ENCODE peak calls at places on chromosome 18, in four cellular contexts. B is GM12891, X is K562, T is GM12878. A is an unnamed sample.

GRCh38 chr18:78902795-78903435 is 76.7 kb upstream of the SALL3 start:
- DNase-seq in B (no peak), X (no peak), T (no peak), A (no peak)

GRCh38 chr18:77032121-77032758 is 100.3 kb downstream of the MBP start:
- DNase-seq in B (no peak), X (no peak), T (no peak), A (no peak)

GRCh38 chr18:9719421-9719981 is 11.4 kb downstream of the RAB31 start:
- DNase-seq in B (no peak), X (no peak), T (no peak), A (no peak)

GRCh38 chr18:56727399-56727798 is 76.2 kb downstream of the WDR7 start:
- DNase-seq in B (no peak), X (no peak), T (no peak), A (no peak)

GRCh38 chr18:32349728-32350395 is 120.8 kb downstream of the GAREM1 start:
- DNase-seq in B (no peak), X (no peak), T (no peak), A (no peak)

GRCh38 chr18:55078289-55078916 is 119.1 kb upstream of the CCDC68 start:
- DNase-seq in B (no peak), X (no peak), T (no peak), A (no peak)

GRCh38 chr18:26383454-26384270 is 157.4 kb downstream of the TAF4B start:
- DNase-seq in B (no peak), X (peak; percentile 50), T (peak; percentile 15), A (peak; percentile 41)

GRCh38 chr18:34947711-34948125 is 93.5 kb upstream of the MAPRE2 start:
- DNase-seq in B (no peak), X (no peak), T (no peak), A (no peak)

DNA sequence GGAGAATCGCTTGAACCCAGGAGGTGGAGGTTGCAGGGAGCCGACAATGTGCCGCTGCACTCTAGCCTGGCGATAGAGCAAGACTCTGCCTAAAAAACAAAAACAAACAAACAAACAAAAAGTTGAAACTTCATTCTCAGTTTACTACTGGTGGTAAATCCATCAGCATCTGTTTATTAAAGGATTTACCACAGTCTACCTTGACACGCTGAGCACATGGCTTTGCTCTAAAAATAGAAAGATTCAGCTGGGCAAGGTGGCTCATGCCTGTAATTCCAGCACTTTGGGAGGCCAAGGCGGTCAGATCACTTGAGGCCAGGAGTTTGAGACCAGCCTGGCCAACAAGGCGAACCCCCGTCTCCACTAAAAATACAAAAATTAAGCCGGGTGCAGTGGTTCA is 201.3 kb downstream of the TGIF1 start:
- DNase-seq in B (no peak), X (no peak), T (no peak), A (no peak)
- TF ChIP-seq SPI1 in B (no peak), X (no peak), T (no peak), A (no peak)

DNA sequence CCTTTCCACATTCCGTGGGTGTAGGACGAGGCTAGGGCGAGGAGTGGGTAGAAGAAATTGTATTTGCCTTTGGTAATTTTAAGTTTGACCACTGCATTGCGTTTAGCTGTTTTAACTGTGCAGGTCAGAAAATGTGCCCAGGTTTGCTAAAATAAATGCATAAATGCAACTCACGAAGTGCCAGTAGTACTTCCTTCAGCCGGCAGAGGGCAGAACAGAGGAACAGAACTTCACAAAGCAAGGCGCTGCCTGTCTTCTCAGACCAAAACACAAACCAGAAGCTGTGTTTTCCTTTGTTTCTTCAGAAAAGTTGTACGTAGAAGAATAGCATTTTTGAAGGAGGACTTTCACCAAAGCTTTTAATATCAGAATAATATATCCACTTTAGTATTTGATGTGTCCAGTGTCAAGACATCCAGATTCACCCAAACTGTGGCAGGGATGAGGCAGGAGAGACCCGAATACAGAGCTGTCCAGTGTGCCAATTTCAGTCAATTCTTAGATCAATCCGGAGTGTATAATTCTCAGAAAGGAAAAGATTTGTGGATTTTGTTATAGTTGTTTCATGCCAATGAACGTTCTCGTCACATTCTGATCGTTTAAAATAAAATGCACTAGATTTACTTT is 348.6 kb downstream of the DLGAP1 start:
- DNase-seq in B (peak; percentile 7), X (peak; percentile 48), T (no peak), A (peak; percentile 55)
- TF ChIP-seq SPI1 in B (no peak), X (no peak), T (no peak), A (no peak)

GRCh38 chr18:73724908-73725307 is 422.7 kb downstream of the FBXO15 start:
- DNase-seq in B (no peak), X (no peak), T (no peak), A (no peak)
- TF ChIP-seq SPI1 in B (no peak), X (no peak), T (no peak), A (no peak)

DNA sequence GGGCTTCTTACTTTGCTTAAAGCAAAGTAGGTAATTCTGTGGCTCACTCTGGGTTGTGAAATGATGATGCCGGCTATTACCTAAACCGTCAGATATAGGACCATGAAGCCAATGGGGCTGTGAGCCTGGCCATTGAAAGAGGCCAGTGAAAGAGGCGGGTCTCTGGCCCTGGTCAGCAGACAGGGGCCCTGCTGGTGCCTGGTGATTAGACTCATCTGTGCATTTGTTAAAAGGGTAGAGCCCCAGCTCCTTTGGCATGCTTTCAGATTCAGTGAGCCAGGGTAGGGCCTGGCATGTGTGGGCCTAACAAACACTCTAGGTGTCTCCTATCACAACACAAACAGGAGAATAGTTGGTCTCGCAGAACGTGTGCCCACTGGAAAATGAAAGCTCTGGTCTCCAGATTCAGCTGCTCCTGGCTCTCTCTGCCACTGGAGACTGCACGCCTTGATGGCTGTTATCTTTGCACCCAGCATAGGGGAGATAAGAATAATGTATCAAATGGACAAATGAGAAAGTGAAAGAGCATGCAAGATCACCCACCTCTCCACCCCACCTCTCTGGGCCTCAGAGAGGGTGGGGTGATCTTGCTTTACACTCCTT is 6.9 kb downstream of the LRRC30 start:
- DNase-seq in B (no peak), X (no peak), T (no peak), A (no peak)
- TF ChIP-seq SPI1 in B (no peak), X (no peak), T (no peak), A (no peak)

DNA sequence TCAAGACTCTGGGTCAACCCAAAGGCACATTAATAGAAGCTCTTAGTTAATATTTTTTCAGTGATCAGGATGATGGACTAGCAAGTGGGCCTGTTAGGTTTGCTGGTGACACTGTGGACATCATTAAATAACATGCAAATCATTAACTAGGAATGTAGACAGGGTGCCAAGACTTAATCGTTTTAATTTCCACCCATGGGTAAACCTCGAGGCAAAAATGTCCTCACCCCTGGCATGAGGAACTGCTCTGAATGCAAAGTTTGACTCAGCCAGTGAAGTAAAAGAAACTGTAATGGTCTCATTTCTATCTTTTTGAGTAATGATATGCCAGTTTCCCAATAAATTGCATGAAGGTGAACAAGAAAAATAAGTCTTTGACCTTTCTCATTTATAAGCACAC is 152.6 kb upstream of the MEX3C start:
- DNase-seq in B (no peak), X (no peak), T (no peak), A (no peak)
- TF ChIP-seq SPI1 in B (no peak), X (no peak), T (no peak), A (no peak)

GRCh38 chr18:13500227-13500865 is 226.0 kb downstream of the FAM210A start:
- DNase-seq in B (no peak), X (no peak), T (no peak), A (no peak)
- TF ChIP-seq SPI1 in B (no peak), X (no peak), T (no peak), A (no peak)